ENCODE peak calls at places on chromosomes 12 and 14, in five cellular contexts. S is CD4-positive, alpha-beta memory T cell; V is IMR-90; O is MM.1S; Q is AG10803. A is an unnamed sample.

GRCh38 chr12:127162902-127163301 is 1104.1 kb upstream of the TMEM132C start:
- DNase-seq in S (no peak), V (peak; percentile 53), O (peak; percentile 52), Q (peak; percentile 74), A (no peak)

GRCh38 chr12:124961055-124961454 is 27.9 kb downstream of the DHX37 start:
- DNase-seq in S (no peak), V (no peak), O (no peak), Q (no peak), A (no peak)

GRCh38 chr14:48614003-48614402 is 938.6 kb upstream of the MDGA2 start:
- DNase-seq in S (no peak), V (peak; percentile 16), O (no peak), Q (no peak), A (no peak)

GRCh38 chr12:48004039-48004940 is at the start of gene COL2A1:
- DNase-seq in S (no peak), V (peak; percentile 12), O (no peak), Q (peak; percentile 7), A (peak; percentile 44)

GRCh38 chr14:47678993-47679392 is 3.6 kb upstream of the MDGA2 start:
- DNase-seq in S (no peak), V (no peak), O (no peak), Q (no peak), A (no peak)

GRCh38 chr14:99995700-99996356 is 69.4 kb upstream of the EVL start:
- DNase-seq in S (peak; percentile 55), V (peak; percentile 54), O (peak; percentile 64), Q (peak; percentile 50), A (peak; percentile 93)

GRCh38 chr12:123393747-123394146 is 9.8 kb downstream of the KMT5A start:
- DNase-seq in S (no peak), V (peak; percentile 20), O (no peak), Q (peak; percentile 77), A (no peak)

GRCh38 chr12:96880220-96880619 is 26.8 kb upstream of the NEDD1 start:
- DNase-seq in S (no peak), V (no peak), O (no peak), Q (no peak), A (no peak)

GRCh38 chr14:76113691-76114090 is 38.0 kb upstream of the GPATCH2L start:
- DNase-seq in S (no peak), V (no peak), O (no peak), Q (no peak), A (no peak)

GRCh38 chr12:66240106-66240820 is 51.2 kb downstream of the IRAK3 start:
- DNase-seq in S (no peak), V (no peak), O (no peak), Q (no peak), A (no peak)

GRCh38 chr14:103544627-103545218 is 15.7 kb downstream of the TRMT61A start:
- DNase-seq in S (no peak), V (no peak), O (no peak), Q (no peak), A (no peak)

GRCh38 chr14:51652168-51653095 is 722 bp downstream of the FRMD6 start:
- DNase-seq in S (no peak), V (no peak), O (peak; percentile 27), Q (no peak), A (peak; percentile 17)

GRCh38 chr14:104268295-104268694 is 129.9 kb downstream of the KIF26A start:
- DNase-seq in S (no peak), V (no peak), O (no peak), Q (no peak), A (no peak)

GRCh38 chr12:113625499-113625898 is 153.8 kb upstream of the LHX5 start:
- DNase-seq in S (no peak), V (no peak), O (no peak), Q (no peak), A (no peak)

GRCh38 chr12:122043476-122043875 is 21.8 kb downstream of the BCL7A start:
- DNase-seq in S (no peak), V (no peak), O (no peak), Q (no peak), A (no peak)

GRCh38 chr12:94206886-94207285 is 58.5 kb downstream of the PLXNC1 start:
- DNase-seq in S (no peak), V (no peak), O (no peak), Q (no peak), A (no peak)

GRCh38 chr12:94208433-94208921 is 60.1 kb downstream of the PLXNC1 start:
- DNase-seq in S (no peak), V (no peak), O (peak; percentile 83), Q (no peak), A (no peak)

GRCh38 chr12:94209240-94209639 is 60.9 kb downstream of the PLXNC1 start:
- DNase-seq in S (no peak), V (no peak), O (no peak), Q (no peak), A (no peak)

GRCh38 chr12:94205738-94206310 is 57.4 kb downstream of the PLXNC1 start:
- DNase-seq in S (no peak), V (no peak), O (peak; percentile 36), Q (no peak), A (no peak)

GRCh38 chr12:94207467-94208432 is 59.4 kb downstream of the PLXNC1 start:
- DNase-seq in S (peak; percentile 56), V (no peak), O (peak; percentile 90), Q (no peak), A (peak; percentile 76)
- H3K4me3 ChIP-seq in S (peak overlapping the region; percentile 25), V (no peak overlapping the region), O (peak overlapping the region; percentile 52), Q (no peak overlapping the region), A (peak overlapping the region; percentile 18)

DNA sequence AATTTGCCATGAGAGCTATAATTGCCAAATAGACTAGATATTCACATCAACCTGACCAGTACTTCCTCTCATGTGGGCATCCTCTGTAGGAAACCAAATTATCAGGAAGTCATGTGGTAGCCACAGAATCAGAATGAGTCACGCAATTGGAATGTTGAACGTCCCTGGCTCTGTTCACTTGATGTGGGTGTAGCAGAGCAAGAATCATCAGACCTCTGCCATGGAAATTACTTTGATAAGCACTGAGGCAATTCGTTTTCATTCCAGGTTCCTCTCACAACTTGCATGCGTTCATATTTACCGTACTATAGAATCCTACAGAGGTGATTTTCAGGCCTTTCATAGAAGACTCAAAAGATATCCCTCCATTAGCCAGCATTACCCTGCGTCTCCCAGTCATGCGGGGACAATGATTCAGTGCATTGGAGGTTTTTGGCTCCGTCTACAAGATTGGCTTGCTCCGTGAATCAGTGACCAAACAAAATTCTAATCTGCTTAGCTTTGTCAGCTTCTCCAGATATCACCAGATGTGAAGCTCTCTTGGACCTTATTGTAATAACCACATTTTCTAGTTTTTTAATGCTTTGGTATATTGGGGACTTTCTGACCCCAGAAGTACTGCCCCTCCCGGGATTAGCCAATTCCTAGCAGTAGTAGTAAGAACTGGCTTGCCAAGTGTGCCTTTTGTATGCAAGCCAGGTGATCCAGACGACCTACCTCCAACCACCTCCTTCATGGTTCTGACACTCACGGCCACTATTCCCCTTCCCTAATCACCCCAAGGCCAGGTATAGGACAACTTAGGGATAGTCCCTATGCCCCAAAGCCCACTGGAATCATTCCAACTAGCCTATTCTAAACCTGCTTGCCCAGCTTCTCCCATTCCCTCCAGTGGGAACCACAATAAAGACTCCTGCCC is 133.4 kb downstream of the KICS2 start:
- DNase-seq in S (no peak), V (peak; percentile 97), O (peak; percentile 48), Q (peak; percentile 94), A (no peak)
- H3K4me3 ChIP-seq in S (no peak overlapping the region), V (no peak overlapping the region), O (no peak overlapping the region), Q (peak overlapping the region; percentile 3), A (no peak overlapping the region)

DNA sequence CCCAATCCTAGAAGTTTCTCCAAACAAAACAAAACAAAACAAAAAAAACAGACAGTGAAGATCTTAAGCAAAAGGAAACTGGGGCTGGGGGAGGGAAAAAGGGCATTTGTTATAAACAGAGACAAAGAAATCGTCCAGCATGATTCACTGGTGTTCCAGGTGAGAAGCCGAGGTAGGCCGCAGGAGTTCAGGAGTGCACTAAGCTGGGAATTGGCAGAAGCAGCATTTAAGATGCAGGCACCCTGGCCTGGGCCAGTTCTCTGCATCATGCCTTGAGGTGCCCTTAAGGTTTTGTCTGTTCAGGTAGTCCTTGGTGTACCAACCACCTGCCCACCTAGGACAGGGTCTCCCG is 11.2 kb downstream of the TBX3 start:
- DNase-seq in S (no peak), V (no peak), O (no peak), Q (no peak), A (no peak)
- H3K4me3 ChIP-seq in S (no peak overlapping the region), V (peak overlapping the region; percentile 16), O (no peak overlapping the region), Q (peak overlapping the region; percentile 26), A (no peak overlapping the region)

DNA sequence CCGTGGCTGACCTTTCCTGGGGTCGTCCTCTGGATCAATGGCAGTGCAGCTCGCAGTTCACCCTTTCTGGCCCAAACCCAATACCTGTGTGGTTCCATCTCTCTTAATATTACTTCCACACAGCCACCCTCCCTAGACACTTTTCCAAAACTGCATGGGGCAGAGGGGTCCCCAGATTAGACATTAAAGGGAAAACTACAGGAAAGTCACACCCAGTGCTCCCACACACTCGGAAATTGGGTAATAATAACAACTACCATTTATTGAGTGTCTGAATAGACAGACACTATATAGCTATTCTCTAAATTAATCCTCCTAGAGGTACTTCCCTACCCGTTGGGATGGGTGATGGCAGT is 628 bp upstream of the PXN start:
- DNase-seq in S (no peak), V (no peak), O (no peak), Q (no peak), A (no peak)
- H3K4me3 ChIP-seq in S (no peak overlapping the region), V (no peak overlapping the region), O (no peak overlapping the region), Q (no peak overlapping the region), A (no peak overlapping the region)

GRCh38 chr14:90999299-90999698 is 61.1 kb downstream of the RPS6KA5 start:
- DNase-seq in S (no peak), V (no peak), O (no peak), Q (no peak), A (no peak)
- H3K4me3 ChIP-seq in S (no peak overlapping the region), V (no peak overlapping the region), O (no peak overlapping the region), Q (no peak overlapping the region), A (no peak overlapping the region)

DNA sequence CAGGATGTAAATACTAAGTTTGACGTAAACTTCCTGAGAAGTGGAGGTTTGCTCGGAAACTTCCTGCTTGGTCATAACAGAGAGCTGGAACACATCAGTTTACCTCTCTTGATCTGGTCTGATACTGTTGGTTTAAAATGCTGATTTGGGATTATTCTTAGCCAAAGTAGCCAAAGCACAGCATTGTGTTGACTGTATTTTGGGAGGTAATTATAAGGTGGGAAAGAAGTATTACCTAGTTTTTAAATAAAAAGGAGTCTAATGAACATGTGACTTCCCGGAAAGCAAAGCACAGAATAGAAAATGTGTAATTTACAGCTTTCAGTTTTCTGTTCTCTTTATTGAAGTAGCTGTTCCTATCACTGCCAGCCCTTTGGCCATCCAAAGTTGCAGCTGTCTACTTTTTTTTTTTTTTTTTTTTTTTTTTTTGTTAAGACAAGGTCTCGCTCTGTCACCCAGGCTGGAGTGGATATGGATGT is 52.2 kb upstream of the SRP54 start:
- DNase-seq in S (peak; percentile 66), V (no peak), O (peak; percentile 45), Q (no peak), A (no peak)
- H3K4me3 ChIP-seq in S (no peak overlapping the region), V (no peak overlapping the region), O (peak overlapping the region; percentile 25), Q (no peak overlapping the region), A (no peak overlapping the region)

GRCh38 chr14:62079035-62079434 is 316.8 kb downstream of the SNAPC1 start:
- DNase-seq in S (no peak), V (no peak), O (no peak), Q (no peak), A (no peak)
- H3K4me3 ChIP-seq in S (no peak overlapping the region), V (no peak overlapping the region), O (no peak overlapping the region), Q (no peak overlapping the region), A (no peak overlapping the region)